ENCODE peak calls at places on chromosomes 6 and 20, in four cellular contexts. S is HCT116, U is H1, Y is HepG2. O is an unnamed sample.

GRCh38 chr6:68638225-68638900 is 3.3 kb downstream of the ADGRB3 start:
- DNase-seq in S (no peak), U (no peak), Y (peak), O (no peak)

GRCh38 chr20:62015445-62016288 is 50.0 kb downstream of the TAF4 start:
- DNase-seq in S (no peak), U (no peak), Y (no peak), O (no peak)

GRCh38 chr6:62283828-62284411 is 2.1 kb downstream of the KHDRBS2 start:
- DNase-seq in S (peak), U (no peak), Y (peak), O (no peak)

GRCh38 chr6:144252289-144252688 is 32.8 kb upstream of the UTRN start:
- DNase-seq in S (no peak), U (no peak), Y (no peak), O (no peak)

GRCh38 chr6:74054190-74054589 is 358.2 kb downstream of the CD109 start:
- DNase-seq in S (no peak), U (no peak), Y (no peak), O (no peak)

GRCh38 chr6:156779206-156780116 is 2.3 kb downstream of the ARID1B start:
- DNase-seq in S (no peak), U (no peak), Y (peak), O (peak)

GRCh38 chr20:63434599-63435378 is 37.7 kb downstream of the KCNQ2 start:
- DNase-seq in S (peak), U (peak), Y (peak), O (peak)

GRCh38 chr6:152952866-152953509 is 29.9 kb downstream of the FBXO5 start:
- DNase-seq in S (peak), U (no peak), Y (peak), O (peak)

GRCh38 chr20:1003920-1004697 is 2.0 kb upstream of the RSPO4 start:
- DNase-seq in S (no peak), U (no peak), Y (peak), O (no peak)

GRCh38 chr20:4571759-4572531 is 149.8 kb upstream of the PRND start:
- DNase-seq in S (no peak), U (no peak), Y (no peak), O (no peak)

GRCh38 chr20:38167851-38168760 is 3.0 kb upstream of the TGM2 start:
- DNase-seq in S (no peak), U (no peak), Y (peak), O (no peak)

GRCh38 chr6:12163149-12163548 is 127.0 kb upstream of the EDN1 start:
- DNase-seq in S (no peak), U (no peak), Y (no peak), O (no peak)

GRCh38 chr6:6221829-6222535 is 98.5 kb downstream of the F13A1 start:
- DNase-seq in S (no peak), U (no peak), Y (peak), O (peak)

GRCh38 chr20:49786671-49787370 is 25.8 kb upstream of the SLC9A8 start:
- DNase-seq in S (no peak), U (no peak), Y (no peak), O (no peak)

GRCh38 chr6:167662104-167662880 is 164.4 kb upstream of the AFDN start:
- DNase-seq in S (no peak), U (no peak), Y (no peak), O (no peak)

GRCh38 chr20:11555510-11555909 is 362.2 kb upstream of the BTBD3 start:
- DNase-seq in S (no peak), U (no peak), Y (no peak), O (no peak)
- TF ChIP-seq JUND in S (no peak), U (no peak), Y (no peak), O (no peak)

DNA sequence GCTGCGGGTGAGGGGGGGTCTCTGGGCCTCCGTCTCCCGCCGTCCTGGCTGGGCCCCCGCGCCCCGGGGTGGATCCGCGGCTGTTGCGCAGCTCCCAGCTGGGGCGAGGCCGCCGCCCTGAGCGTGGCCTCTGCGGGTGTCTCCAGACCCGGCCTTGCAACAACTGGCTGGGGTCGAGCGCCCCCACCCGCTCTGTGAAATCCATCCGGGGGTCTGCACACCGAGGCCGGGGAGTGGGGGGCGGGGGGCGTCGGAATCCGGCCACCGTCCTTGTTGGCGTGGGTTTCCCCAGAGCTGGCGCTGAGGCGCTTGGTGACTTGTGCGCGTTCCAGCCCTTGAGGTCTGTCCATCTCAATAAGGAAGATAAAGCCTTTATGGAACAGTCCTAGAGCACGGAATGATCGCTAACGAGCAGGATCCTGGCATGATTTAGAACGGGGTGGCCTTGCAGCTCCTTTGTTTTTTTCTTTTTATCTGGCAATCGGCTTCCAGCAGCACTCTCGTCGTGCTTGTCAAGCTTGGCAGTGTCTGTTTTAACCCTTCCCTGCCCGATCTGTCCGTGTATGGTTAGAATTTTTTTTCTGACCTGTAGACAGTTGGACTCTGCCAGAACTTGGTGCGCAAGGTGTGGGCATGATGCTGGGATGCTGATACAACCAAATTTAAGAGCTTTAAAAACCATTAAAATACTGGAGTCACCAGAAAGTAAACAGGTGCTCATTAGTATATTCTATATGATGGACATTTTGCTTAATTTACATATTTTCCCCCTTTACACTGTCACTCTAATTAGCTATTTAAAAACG is 675 bp downstream of the DSTN start:
- DNase-seq in S (peak), U (no peak), Y (peak), O (peak)
- TF ChIP-seq RAD21 in S (peak), U (no peak), Y (no peak), O (no peak)

DNA sequence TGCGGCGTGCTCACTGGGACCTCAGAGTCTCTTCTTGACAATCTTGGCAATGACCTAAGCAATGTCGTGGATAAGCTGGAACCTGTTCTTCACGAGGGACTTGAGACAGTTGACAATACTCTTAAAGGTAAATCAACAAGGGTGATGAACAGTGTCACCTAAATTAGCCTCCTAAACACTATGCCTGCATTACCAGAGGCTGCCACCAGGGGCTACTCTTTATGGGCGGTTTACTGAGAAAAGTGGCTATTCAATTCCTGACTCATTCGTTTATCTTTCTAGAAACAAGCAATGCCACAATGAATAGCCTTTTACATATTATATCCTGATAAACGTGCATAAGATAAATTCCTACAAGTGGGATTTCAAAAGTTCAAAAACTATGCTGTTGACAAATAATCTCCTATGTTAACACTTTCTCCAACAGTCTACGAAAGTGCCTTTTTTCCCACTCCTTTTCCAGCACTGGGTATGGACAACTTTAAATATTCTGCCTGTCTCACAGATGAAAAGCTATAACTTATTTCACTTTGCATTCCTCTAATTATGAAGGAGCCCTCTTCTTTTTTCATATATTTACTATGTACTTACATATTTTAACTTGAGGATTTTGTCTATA is 1.3 kb downstream of the BPIFA2 start:
- DNase-seq in S (no peak), U (no peak), Y (peak), O (peak)
- TF ChIP-seq JUND in S (no peak), U (no peak), Y (no peak), O (no peak)

GRCh38 chr6:107323133-107323785 is 136.1 kb downstream of the PDSS2 start:
- DNase-seq in S (no peak), U (no peak), Y (no peak), O (no peak)

GRCh38 chr6:107315116-107315515 is 144.2 kb downstream of the PDSS2 start:
- DNase-seq in S (no peak), U (no peak), Y (no peak), O (no peak)

GRCh38 chr6:107318100-107318736 is 141.1 kb downstream of the PDSS2 start:
- DNase-seq in S (peak), U (peak), Y (peak), O (peak)

GRCh38 chr6:107321793-107322192 is 137.6 kb downstream of the PDSS2 start:
- DNase-seq in S (no peak), U (no peak), Y (no peak), O (no peak)

GRCh38 chr6:107320126-107320525 is 139.2 kb downstream of the PDSS2 start:
- DNase-seq in S (no peak), U (no peak), Y (no peak), O (no peak)
- TF ChIP-seq RAD21 in S (no peak), U (no peak), Y (no peak), O (no peak)

GRCh38 chr6:48597951-48598350 is 487.0 kb upstream of the PTCHD4 start:
- DNase-seq in S (no peak), U (no peak), Y (no peak), O (no peak)
- TF ChIP-seq JUND in S (no peak), U (no peak), Y (no peak), O (no peak)